ENCODE peak calls at places on chromosomes 11 and 22, in seven cellular contexts. One of them, this sample, is unnamed.

GRCh38 chr22:41596776-41597634 is 7.4 kb upstream of the PMM1 start:
- DNase-seq in activated CD4-positive, alpha-beta T cell treated with anti-CD3 and anti-CD28 coated beads, Interleukin-2, amount 50 U/mL, for 4 hours: no peak
- DNase-seq in AG04449: no peak
- DNase-seq in RWPE2: no peak
- DNase-seq in stimulated activated CD4-positive, alpha-beta T cell treated with anti-CD3 and anti-CD28 coated beads, Interleukin-12 subunit alpha, Interleukin-12 subunit beta, amount 100 ng/mL, for 4 hours: peak; percentile 21
- DNase-seq in activated T-helper 1 cell treated with Interleukin-2 at 50 U/mL for 16 hours: no peak
- DNase-seq in naive thymus-derived CD8-positive, alpha-beta T cell: peak; percentile 19
- DNase-seq in this sample: peak; percentile 9

GRCh38 chr11:373716-374551 is 4.6 kb downstream of the B4GALNT4 start:
- DNase-seq in AG04449: no peak
- DNase-seq in stimulated activated CD4-positive, alpha-beta T cell treated with anti-CD3 and anti-CD28 coated beads, Interleukin-12 subunit alpha, Interleukin-12 subunit beta, amount 100 ng/mL, for 4 hours: no peak
- DNase-seq in RWPE2: no peak
- DNase-seq in activated T-helper 1 cell treated with Interleukin-2 at 50 U/mL for 16 hours: no peak
- DNase-seq in naive thymus-derived CD8-positive, alpha-beta T cell: no peak
- DNase-seq in activated CD4-positive, alpha-beta T cell treated with anti-CD3 and anti-CD28 coated beads, Interleukin-2, amount 50 U/mL, for 4 hours: no peak
- DNase-seq in this sample: no peak

GRCh38 chr11:122690801-122691649 is 35.5 kb downstream of the UBASH3B start:
- DNase-seq in RWPE2: no peak
- DNase-seq in naive thymus-derived CD8-positive, alpha-beta T cell: peak; percentile 30
- DNase-seq in AG04449: no peak
- DNase-seq in activated T-helper 1 cell treated with Interleukin-2 at 50 U/mL for 16 hours: no peak
- DNase-seq in stimulated activated CD4-positive, alpha-beta T cell treated with anti-CD3 and anti-CD28 coated beads, Interleukin-12 subunit alpha, Interleukin-12 subunit beta, amount 100 ng/mL, for 4 hours: no peak
- DNase-seq in activated CD4-positive, alpha-beta T cell treated with anti-CD3 and anti-CD28 coated beads, Interleukin-2, amount 50 U/mL, for 4 hours: no peak
- DNase-seq in this sample: no peak

GRCh38 chr11:48040830-48041444 is 60.6 kb downstream of the PTPRJ start:
- DNase-seq in RWPE2: no peak
- DNase-seq in activated CD4-positive, alpha-beta T cell treated with anti-CD3 and anti-CD28 coated beads, Interleukin-2, amount 50 U/mL, for 4 hours: no peak
- DNase-seq in naive thymus-derived CD8-positive, alpha-beta T cell: no peak
- DNase-seq in activated T-helper 1 cell treated with Interleukin-2 at 50 U/mL for 16 hours: no peak
- DNase-seq in stimulated activated CD4-positive, alpha-beta T cell treated with anti-CD3 and anti-CD28 coated beads, Interleukin-12 subunit alpha, Interleukin-12 subunit beta, amount 100 ng/mL, for 4 hours: no peak
- DNase-seq in AG04449: no peak
- DNase-seq in this sample: no peak

GRCh38 chr22:49582171-49582570 is 245.5 kb downstream of the BRD1 start:
- DNase-seq in RWPE2: no peak
- DNase-seq in naive thymus-derived CD8-positive, alpha-beta T cell: no peak
- DNase-seq in stimulated activated CD4-positive, alpha-beta T cell treated with anti-CD3 and anti-CD28 coated beads, Interleukin-12 subunit alpha, Interleukin-12 subunit beta, amount 100 ng/mL, for 4 hours: no peak
- DNase-seq in AG04449: no peak
- DNase-seq in activated T-helper 1 cell treated with Interleukin-2 at 50 U/mL for 16 hours: no peak
- DNase-seq in activated CD4-positive, alpha-beta T cell treated with anti-CD3 and anti-CD28 coated beads, Interleukin-2, amount 50 U/mL, for 4 hours: no peak
- DNase-seq in this sample: no peak

GRCh38 chr11:2313051-2313951 is 11.5 kb downstream of the TSPAN32 start:
- DNase-seq in stimulated activated CD4-positive, alpha-beta T cell treated with anti-CD3 and anti-CD28 coated beads, Interleukin-12 subunit alpha, Interleukin-12 subunit beta, amount 100 ng/mL, for 4 hours: no peak
- DNase-seq in AG04449: no peak
- DNase-seq in RWPE2: peak; percentile 38
- DNase-seq in naive thymus-derived CD8-positive, alpha-beta T cell: no peak
- DNase-seq in activated T-helper 1 cell treated with Interleukin-2 at 50 U/mL for 16 hours: no peak
- DNase-seq in activated CD4-positive, alpha-beta T cell treated with anti-CD3 and anti-CD28 coated beads, Interleukin-2, amount 50 U/mL, for 4 hours: no peak
- DNase-seq in this sample: no peak

GRCh38 chr11:130452941-130453340 is 4.5 kb downstream of the ADAMTS15 start:
- DNase-seq in naive thymus-derived CD8-positive, alpha-beta T cell: no peak
- DNase-seq in stimulated activated CD4-positive, alpha-beta T cell treated with anti-CD3 and anti-CD28 coated beads, Interleukin-12 subunit alpha, Interleukin-12 subunit beta, amount 100 ng/mL, for 4 hours: no peak
- DNase-seq in activated T-helper 1 cell treated with Interleukin-2 at 50 U/mL for 16 hours: no peak
- DNase-seq in activated CD4-positive, alpha-beta T cell treated with anti-CD3 and anti-CD28 coated beads, Interleukin-2, amount 50 U/mL, for 4 hours: no peak
- DNase-seq in RWPE2: no peak
- DNase-seq in AG04449: no peak
- DNase-seq in this sample: no peak

GRCh38 chr22:30080805-30081204 is 541 bp downstream of the HORMAD2 start:
- DNase-seq in AG04449: no peak
- DNase-seq in RWPE2: no peak
- DNase-seq in stimulated activated CD4-positive, alpha-beta T cell treated with anti-CD3 and anti-CD28 coated beads, Interleukin-12 subunit alpha, Interleukin-12 subunit beta, amount 100 ng/mL, for 4 hours: no peak
- DNase-seq in activated CD4-positive, alpha-beta T cell treated with anti-CD3 and anti-CD28 coated beads, Interleukin-2, amount 50 U/mL, for 4 hours: no peak
- DNase-seq in activated T-helper 1 cell treated with Interleukin-2 at 50 U/mL for 16 hours: no peak
- DNase-seq in naive thymus-derived CD8-positive, alpha-beta T cell: no peak
- DNase-seq in this sample: no peak

GRCh38 chr11:17923213-17923612 is 89.6 kb downstream of the SERGEF start:
- DNase-seq in activated T-helper 1 cell treated with Interleukin-2 at 50 U/mL for 16 hours: no peak
- DNase-seq in activated CD4-positive, alpha-beta T cell treated with anti-CD3 and anti-CD28 coated beads, Interleukin-2, amount 50 U/mL, for 4 hours: no peak
- DNase-seq in stimulated activated CD4-positive, alpha-beta T cell treated with anti-CD3 and anti-CD28 coated beads, Interleukin-12 subunit alpha, Interleukin-12 subunit beta, amount 100 ng/mL, for 4 hours: no peak
- DNase-seq in AG04449: no peak
- DNase-seq in naive thymus-derived CD8-positive, alpha-beta T cell: no peak
- DNase-seq in RWPE2: no peak
- DNase-seq in this sample: no peak

GRCh38 chr22:31680764-31681624 is 19.0 kb upstream of the PISD start:
- DNase-seq in stimulated activated CD4-positive, alpha-beta T cell treated with anti-CD3 and anti-CD28 coated beads, Interleukin-12 subunit alpha, Interleukin-12 subunit beta, amount 100 ng/mL, for 4 hours: no peak
- DNase-seq in naive thymus-derived CD8-positive, alpha-beta T cell: no peak
- DNase-seq in activated CD4-positive, alpha-beta T cell treated with anti-CD3 and anti-CD28 coated beads, Interleukin-2, amount 50 U/mL, for 4 hours: no peak
- DNase-seq in AG04449: no peak
- DNase-seq in RWPE2: no peak
- DNase-seq in activated T-helper 1 cell treated with Interleukin-2 at 50 U/mL for 16 hours: no peak
- DNase-seq in this sample: no peak

GRCh38 chr11:30016588-30017363 is at the start of gene KCNA4:
- DNase-seq in naive thymus-derived CD8-positive, alpha-beta T cell: no peak
- DNase-seq in activated CD4-positive, alpha-beta T cell treated with anti-CD3 and anti-CD28 coated beads, Interleukin-2, amount 50 U/mL, for 4 hours: no peak
- DNase-seq in stimulated activated CD4-positive, alpha-beta T cell treated with anti-CD3 and anti-CD28 coated beads, Interleukin-12 subunit alpha, Interleukin-12 subunit beta, amount 100 ng/mL, for 4 hours: no peak
- DNase-seq in activated T-helper 1 cell treated with Interleukin-2 at 50 U/mL for 16 hours: no peak
- DNase-seq in AG04449: no peak
- DNase-seq in RWPE2: no peak
- DNase-seq in this sample: no peak

GRCh38 chr11:1231396-1232327 is 8.8 kb downstream of the MUC5B start:
- DNase-seq in RWPE2: peak; percentile 52
- DNase-seq in AG04449: no peak
- DNase-seq in activated CD4-positive, alpha-beta T cell treated with anti-CD3 and anti-CD28 coated beads, Interleukin-2, amount 50 U/mL, for 4 hours: no peak
- DNase-seq in stimulated activated CD4-positive, alpha-beta T cell treated with anti-CD3 and anti-CD28 coated beads, Interleukin-12 subunit alpha, Interleukin-12 subunit beta, amount 100 ng/mL, for 4 hours: no peak
- DNase-seq in activated T-helper 1 cell treated with Interleukin-2 at 50 U/mL for 16 hours: no peak
- DNase-seq in naive thymus-derived CD8-positive, alpha-beta T cell: no peak
- DNase-seq in this sample: no peak

GRCh38 chr22:31537019-31537535 is 40.7 kb downstream of the SFI1 start:
- DNase-seq in stimulated activated CD4-positive, alpha-beta T cell treated with anti-CD3 and anti-CD28 coated beads, Interleukin-12 subunit alpha, Interleukin-12 subunit beta, amount 100 ng/mL, for 4 hours: peak; percentile 14
- DNase-seq in RWPE2: no peak
- DNase-seq in naive thymus-derived CD8-positive, alpha-beta T cell: no peak
- DNase-seq in activated CD4-positive, alpha-beta T cell treated with anti-CD3 and anti-CD28 coated beads, Interleukin-2, amount 50 U/mL, for 4 hours: no peak
- DNase-seq in activated T-helper 1 cell treated with Interleukin-2 at 50 U/mL for 16 hours: no peak
- DNase-seq in AG04449: no peak
- DNase-seq in this sample: no peak

GRCh38 chr22:25447067-25447688 is 117.3 kb upstream of the GRK3 start:
- DNase-seq in RWPE2: no peak
- DNase-seq in activated T-helper 1 cell treated with Interleukin-2 at 50 U/mL for 16 hours: no peak
- DNase-seq in activated CD4-positive, alpha-beta T cell treated with anti-CD3 and anti-CD28 coated beads, Interleukin-2, amount 50 U/mL, for 4 hours: no peak
- DNase-seq in naive thymus-derived CD8-positive, alpha-beta T cell: no peak
- DNase-seq in AG04449: no peak
- DNase-seq in stimulated activated CD4-positive, alpha-beta T cell treated with anti-CD3 and anti-CD28 coated beads, Interleukin-12 subunit alpha, Interleukin-12 subunit beta, amount 100 ng/mL, for 4 hours: no peak
- DNase-seq in this sample: no peak

GRCh38 chr11:47143322-47143721 is 33.4 kb downstream of the ARFGAP2 start:
- DNase-seq in activated T-helper 1 cell treated with Interleukin-2 at 50 U/mL for 16 hours: no peak
- DNase-seq in RWPE2: no peak
- DNase-seq in activated CD4-positive, alpha-beta T cell treated with anti-CD3 and anti-CD28 coated beads, Interleukin-2, amount 50 U/mL, for 4 hours: no peak
- DNase-seq in stimulated activated CD4-positive, alpha-beta T cell treated with anti-CD3 and anti-CD28 coated beads, Interleukin-12 subunit alpha, Interleukin-12 subunit beta, amount 100 ng/mL, for 4 hours: no peak
- DNase-seq in naive thymus-derived CD8-positive, alpha-beta T cell: no peak
- DNase-seq in AG04449: peak; percentile 47
- DNase-seq in this sample: no peak

GRCh38 chr11:116373545-116373944 is 399.2 kb downstream of the BUD13 start:
- DNase-seq in AG04449: no peak
- DNase-seq in activated CD4-positive, alpha-beta T cell treated with anti-CD3 and anti-CD28 coated beads, Interleukin-2, amount 50 U/mL, for 4 hours: no peak
- DNase-seq in stimulated activated CD4-positive, alpha-beta T cell treated with anti-CD3 and anti-CD28 coated beads, Interleukin-12 subunit alpha, Interleukin-12 subunit beta, amount 100 ng/mL, for 4 hours: no peak
- DNase-seq in RWPE2: no peak
- DNase-seq in activated T-helper 1 cell treated with Interleukin-2 at 50 U/mL for 16 hours: no peak
- DNase-seq in naive thymus-derived CD8-positive, alpha-beta T cell: no peak
- DNase-seq in this sample: no peak

GRCh38 chr11:1928038-1928890 is 8.8 kb downstream of the TNNT3 start:
- DNase-seq in RWPE2: peak; percentile 65
- DNase-seq in activated T-helper 1 cell treated with Interleukin-2 at 50 U/mL for 16 hours: no peak
- DNase-seq in activated CD4-positive, alpha-beta T cell treated with anti-CD3 and anti-CD28 coated beads, Interleukin-2, amount 50 U/mL, for 4 hours: no peak
- DNase-seq in naive thymus-derived CD8-positive, alpha-beta T cell: no peak
- DNase-seq in AG04449: no peak
- DNase-seq in stimulated activated CD4-positive, alpha-beta T cell treated with anti-CD3 and anti-CD28 coated beads, Interleukin-12 subunit alpha, Interleukin-12 subunit beta, amount 100 ng/mL, for 4 hours: no peak
- DNase-seq in this sample: no peak

GRCh38 chr11:75406338-75406777 is 7.0 kb downstream of the RPS3 start:
- DNase-seq in activated CD4-positive, alpha-beta T cell treated with anti-CD3 and anti-CD28 coated beads, Interleukin-2, amount 50 U/mL, for 4 hours: no peak
- DNase-seq in AG04449: no peak
- DNase-seq in stimulated activated CD4-positive, alpha-beta T cell treated with anti-CD3 and anti-CD28 coated beads, Interleukin-12 subunit alpha, Interleukin-12 subunit beta, amount 100 ng/mL, for 4 hours: no peak
- DNase-seq in RWPE2: no peak
- DNase-seq in naive thymus-derived CD8-positive, alpha-beta T cell: no peak
- DNase-seq in activated T-helper 1 cell treated with Interleukin-2 at 50 U/mL for 16 hours: no peak
- DNase-seq in this sample: no peak

GRCh38 chr22:50530280-50530856 is 556 bp upstream of the TYMP start:
- DNase-seq in activated CD4-positive, alpha-beta T cell treated with anti-CD3 and anti-CD28 coated beads, Interleukin-2, amount 50 U/mL, for 4 hours: peak; percentile 42
- DNase-seq in stimulated activated CD4-positive, alpha-beta T cell treated with anti-CD3 and anti-CD28 coated beads, Interleukin-12 subunit alpha, Interleukin-12 subunit beta, amount 100 ng/mL, for 4 hours: no peak
- DNase-seq in activated T-helper 1 cell treated with Interleukin-2 at 50 U/mL for 16 hours: no peak
- DNase-seq in naive thymus-derived CD8-positive, alpha-beta T cell: no peak
- DNase-seq in AG04449: no peak
- DNase-seq in RWPE2: peak; percentile 83
- DNase-seq in this sample: no peak

GRCh38 chr11:8381343-8381742 is 117.7 kb upstream of the LMO1 start:
- DNase-seq in naive thymus-derived CD8-positive, alpha-beta T cell: no peak
- DNase-seq in AG04449: no peak
- DNase-seq in stimulated activated CD4-positive, alpha-beta T cell treated with anti-CD3 and anti-CD28 coated beads, Interleukin-12 subunit alpha, Interleukin-12 subunit beta, amount 100 ng/mL, for 4 hours: no peak
- DNase-seq in activated T-helper 1 cell treated with Interleukin-2 at 50 U/mL for 16 hours: no peak
- DNase-seq in RWPE2: no peak
- DNase-seq in activated CD4-positive, alpha-beta T cell treated with anti-CD3 and anti-CD28 coated beads, Interleukin-2, amount 50 U/mL, for 4 hours: no peak
- DNase-seq in this sample: no peak

GRCh38 chr11:130897262-130898182 is 18.8 kb downstream of the SNX19 start:
- DNase-seq in RWPE2: peak; percentile 88
- DNase-seq in naive thymus-derived CD8-positive, alpha-beta T cell: no peak
- DNase-seq in activated T-helper 1 cell treated with Interleukin-2 at 50 U/mL for 16 hours: no peak
- DNase-seq in AG04449: peak; percentile 94
- DNase-seq in stimulated activated CD4-positive, alpha-beta T cell treated with anti-CD3 and anti-CD28 coated beads, Interleukin-12 subunit alpha, Interleukin-12 subunit beta, amount 100 ng/mL, for 4 hours: no peak
- DNase-seq in activated CD4-positive, alpha-beta T cell treated with anti-CD3 and anti-CD28 coated beads, Interleukin-2, amount 50 U/mL, for 4 hours: no peak
- DNase-seq in this sample: no peak

GRCh38 chr11:117180661-117181585 is 2.4 kb downstream of the SIDT2 start:
- DNase-seq in stimulated activated CD4-positive, alpha-beta T cell treated with anti-CD3 and anti-CD28 coated beads, Interleukin-12 subunit alpha, Interleukin-12 subunit beta, amount 100 ng/mL, for 4 hours: peak; percentile 38
- DNase-seq in activated T-helper 1 cell treated with Interleukin-2 at 50 U/mL for 16 hours: peak; percentile 25
- DNase-seq in naive thymus-derived CD8-positive, alpha-beta T cell: peak; percentile 24
- DNase-seq in RWPE2: peak; percentile 38
- DNase-seq in AG04449: no peak
- DNase-seq in activated CD4-positive, alpha-beta T cell treated with anti-CD3 and anti-CD28 coated beads, Interleukin-2, amount 50 U/mL, for 4 hours: peak; percentile 45
- DNase-seq in this sample: peak; percentile 49

GRCh38 chr22:39439170-39439569 is 17.6 kb upstream of the MGAT3 start:
- DNase-seq in AG04449: no peak
- DNase-seq in activated T-helper 1 cell treated with Interleukin-2 at 50 U/mL for 16 hours: no peak
- DNase-seq in RWPE2: no peak
- DNase-seq in naive thymus-derived CD8-positive, alpha-beta T cell: no peak
- DNase-seq in stimulated activated CD4-positive, alpha-beta T cell treated with anti-CD3 and anti-CD28 coated beads, Interleukin-12 subunit alpha, Interleukin-12 subunit beta, amount 100 ng/mL, for 4 hours: no peak
- DNase-seq in activated CD4-positive, alpha-beta T cell treated with anti-CD3 and anti-CD28 coated beads, Interleukin-2, amount 50 U/mL, for 4 hours: no peak
- DNase-seq in this sample: no peak

GRCh38 chr22:26744892-26745808 is 87.8 kb downstream of the MIAT start:
- DNase-seq in RWPE2: no peak
- DNase-seq in naive thymus-derived CD8-positive, alpha-beta T cell: no peak
- DNase-seq in activated CD4-positive, alpha-beta T cell treated with anti-CD3 and anti-CD28 coated beads, Interleukin-2, amount 50 U/mL, for 4 hours: no peak
- DNase-seq in AG04449: no peak
- DNase-seq in stimulated activated CD4-positive, alpha-beta T cell treated with anti-CD3 and anti-CD28 coated beads, Interleukin-12 subunit alpha, Interleukin-12 subunit beta, amount 100 ng/mL, for 4 hours: no peak
- DNase-seq in activated T-helper 1 cell treated with Interleukin-2 at 50 U/mL for 16 hours: no peak
- DNase-seq in this sample: no peak

GRCh38 chr11:60764879-60765278 is 8.2 kb downstream of the MS4A15 start:
- DNase-seq in naive thymus-derived CD8-positive, alpha-beta T cell: no peak
- DNase-seq in RWPE2: no peak
- DNase-seq in AG04449: no peak
- DNase-seq in activated T-helper 1 cell treated with Interleukin-2 at 50 U/mL for 16 hours: no peak
- DNase-seq in activated CD4-positive, alpha-beta T cell treated with anti-CD3 and anti-CD28 coated beads, Interleukin-2, amount 50 U/mL, for 4 hours: no peak
- DNase-seq in stimulated activated CD4-positive, alpha-beta T cell treated with anti-CD3 and anti-CD28 coated beads, Interleukin-12 subunit alpha, Interleukin-12 subunit beta, amount 100 ng/mL, for 4 hours: no peak
- DNase-seq in this sample: no peak

GRCh38 chr11:97567801-97568200 is 1178.0 kb downstream of the JRKL start:
- DNase-seq in AG04449: no peak
- DNase-seq in stimulated activated CD4-positive, alpha-beta T cell treated with anti-CD3 and anti-CD28 coated beads, Interleukin-12 subunit alpha, Interleukin-12 subunit beta, amount 100 ng/mL, for 4 hours: no peak
- DNase-seq in activated T-helper 1 cell treated with Interleukin-2 at 50 U/mL for 16 hours: no peak
- DNase-seq in RWPE2: no peak
- DNase-seq in activated CD4-positive, alpha-beta T cell treated with anti-CD3 and anti-CD28 coated beads, Interleukin-2, amount 50 U/mL, for 4 hours: no peak
- DNase-seq in naive thymus-derived CD8-positive, alpha-beta T cell: no peak
- DNase-seq in this sample: no peak

GRCh38 chr11:125871391-125872137 is 15.9 kb upstream of the HYLS1 start:
- DNase-seq in activated CD4-positive, alpha-beta T cell treated with anti-CD3 and anti-CD28 coated beads, Interleukin-2, amount 50 U/mL, for 4 hours: no peak
- DNase-seq in AG04449: no peak
- DNase-seq in RWPE2: no peak
- DNase-seq in activated T-helper 1 cell treated with Interleukin-2 at 50 U/mL for 16 hours: no peak
- DNase-seq in stimulated activated CD4-positive, alpha-beta T cell treated with anti-CD3 and anti-CD28 coated beads, Interleukin-12 subunit alpha, Interleukin-12 subunit beta, amount 100 ng/mL, for 4 hours: no peak
- DNase-seq in naive thymus-derived CD8-positive, alpha-beta T cell: peak; percentile 24
- DNase-seq in this sample: no peak

GRCh38 chr11:2780850-2781412 is 81.1 kb upstream of the KCNQ1OT1 start:
- DNase-seq in RWPE2: no peak
- DNase-seq in AG04449: no peak
- DNase-seq in activated T-helper 1 cell treated with Interleukin-2 at 50 U/mL for 16 hours: no peak
- DNase-seq in activated CD4-positive, alpha-beta T cell treated with anti-CD3 and anti-CD28 coated beads, Interleukin-2, amount 50 U/mL, for 4 hours: no peak
- DNase-seq in stimulated activated CD4-positive, alpha-beta T cell treated with anti-CD3 and anti-CD28 coated beads, Interleukin-12 subunit alpha, Interleukin-12 subunit beta, amount 100 ng/mL, for 4 hours: no peak
- DNase-seq in naive thymus-derived CD8-positive, alpha-beta T cell: no peak
- DNase-seq in this sample: no peak

GRCh38 chr11:106603971-106604370 is 414.3 kb downstream of the GUCY1A2 start:
- DNase-seq in stimulated activated CD4-positive, alpha-beta T cell treated with anti-CD3 and anti-CD28 coated beads, Interleukin-12 subunit alpha, Interleukin-12 subunit beta, amount 100 ng/mL, for 4 hours: no peak
- DNase-seq in naive thymus-derived CD8-positive, alpha-beta T cell: no peak
- DNase-seq in activated T-helper 1 cell treated with Interleukin-2 at 50 U/mL for 16 hours: no peak
- DNase-seq in activated CD4-positive, alpha-beta T cell treated with anti-CD3 and anti-CD28 coated beads, Interleukin-2, amount 50 U/mL, for 4 hours: no peak
- DNase-seq in RWPE2: no peak
- DNase-seq in AG04449: no peak
- DNase-seq in this sample: no peak

GRCh38 chr11:2289350-2289749 is 12.4 kb downstream of the C11orf21 start:
- DNase-seq in RWPE2: no peak
- DNase-seq in activated CD4-positive, alpha-beta T cell treated with anti-CD3 and anti-CD28 coated beads, Interleukin-2, amount 50 U/mL, for 4 hours: no peak
- DNase-seq in stimulated activated CD4-positive, alpha-beta T cell treated with anti-CD3 and anti-CD28 coated beads, Interleukin-12 subunit alpha, Interleukin-12 subunit beta, amount 100 ng/mL, for 4 hours: no peak
- DNase-seq in naive thymus-derived CD8-positive, alpha-beta T cell: no peak
- DNase-seq in AG04449: no peak
- DNase-seq in activated T-helper 1 cell treated with Interleukin-2 at 50 U/mL for 16 hours: no peak
- DNase-seq in this sample: no peak

GRCh38 chr11:117822522-117823033 is 2.0 kb downstream of the FXYD2 start:
- DNase-seq in naive thymus-derived CD8-positive, alpha-beta T cell: no peak
- DNase-seq in activated T-helper 1 cell treated with Interleukin-2 at 50 U/mL for 16 hours: no peak
- DNase-seq in RWPE2: peak; percentile 23
- DNase-seq in AG04449: no peak
- DNase-seq in activated CD4-positive, alpha-beta T cell treated with anti-CD3 and anti-CD28 coated beads, Interleukin-2, amount 50 U/mL, for 4 hours: no peak
- DNase-seq in stimulated activated CD4-positive, alpha-beta T cell treated with anti-CD3 and anti-CD28 coated beads, Interleukin-12 subunit alpha, Interleukin-12 subunit beta, amount 100 ng/mL, for 4 hours: no peak
- DNase-seq in this sample: no peak

GRCh38 chr11:133082851-133083488 is 449.3 kb downstream of the OPCML start:
- DNase-seq in activated CD4-positive, alpha-beta T cell treated with anti-CD3 and anti-CD28 coated beads, Interleukin-2, amount 50 U/mL, for 4 hours: peak; percentile 15
- DNase-seq in AG04449: no peak
- DNase-seq in stimulated activated CD4-positive, alpha-beta T cell treated with anti-CD3 and anti-CD28 coated beads, Interleukin-12 subunit alpha, Interleukin-12 subunit beta, amount 100 ng/mL, for 4 hours: peak; percentile 48
- DNase-seq in RWPE2: no peak
- DNase-seq in naive thymus-derived CD8-positive, alpha-beta T cell: no peak
- DNase-seq in activated T-helper 1 cell treated with Interleukin-2 at 50 U/mL for 16 hours: no peak
- DNase-seq in this sample: peak; percentile 12